ENCODE peak calls at places on chromosomes 11 and 22, in eight cellular contexts. One of them, this sample, is unnamed.

GRCh38 chr22:40190501-40190900 is 12.8 kb downstream of the TNRC6B start:
- DNase-seq in stimulated activated CD8-positive, alpha-beta memory T cell treated with anti-CD3 and anti-CD28 coated beads, Interleukin-2, amount 100 ng/mL, for 48 hours: no peak
- DNase-seq in amniotic stem cell: no peak
- DNase-seq in stimulated activated CD4-positive, alpha-beta T cell treated with anti-CD3 and anti-CD28 coated beads, Interleukin-4, amount 100 ng/mL, for 4 hours: no peak
- DNase-seq in spleen: no peak
- DNase-seq in NCI-H1417: no peak
- DNase-seq in NCI-H510A treated with DMSO at 0.1 percent for 48 hours: no peak
- DNase-seq in NCI-H460: no peak
- DNase-seq in this sample: no peak

GRCh38 chr22:16568425-16568758 is 24.2 kb downstream of the CCT8L2 start:
- DNase-seq in NCI-H460: no peak
- DNase-seq in NCI-H1417: no peak
- DNase-seq in stimulated activated CD4-positive, alpha-beta T cell treated with anti-CD3 and anti-CD28 coated beads, Interleukin-4, amount 100 ng/mL, for 4 hours: no peak
- DNase-seq in NCI-H510A treated with DMSO at 0.1 percent for 48 hours: no peak
- DNase-seq in stimulated activated CD8-positive, alpha-beta memory T cell treated with anti-CD3 and anti-CD28 coated beads, Interleukin-2, amount 100 ng/mL, for 48 hours: no peak
- DNase-seq in amniotic stem cell: no peak
- DNase-seq in spleen: no peak
- DNase-seq in this sample: no peak

GRCh38 chr11:101583180-101584128 is at the start of gene TRPC6:
- DNase-seq in spleen: peak; percentile 72
- DNase-seq in stimulated activated CD4-positive, alpha-beta T cell treated with anti-CD3 and anti-CD28 coated beads, Interleukin-4, amount 100 ng/mL, for 4 hours: no peak
- DNase-seq in NCI-H1417: peak; percentile 9
- DNase-seq in NCI-H460: peak; percentile 30
- DNase-seq in stimulated activated CD8-positive, alpha-beta memory T cell treated with anti-CD3 and anti-CD28 coated beads, Interleukin-2, amount 100 ng/mL, for 48 hours: no peak
- DNase-seq in amniotic stem cell: no peak
- DNase-seq in NCI-H510A treated with DMSO at 0.1 percent for 48 hours: peak; percentile 2
- DNase-seq in this sample: peak; percentile 65

GRCh38 chr11:103294516-103294915 is 185.3 kb downstream of the DYNC2H1 start:
- DNase-seq in spleen: no peak
- DNase-seq in NCI-H1417: no peak
- DNase-seq in NCI-H460: no peak
- DNase-seq in NCI-H510A treated with DMSO at 0.1 percent for 48 hours: no peak
- DNase-seq in stimulated activated CD8-positive, alpha-beta memory T cell treated with anti-CD3 and anti-CD28 coated beads, Interleukin-2, amount 100 ng/mL, for 48 hours: no peak
- DNase-seq in stimulated activated CD4-positive, alpha-beta T cell treated with anti-CD3 and anti-CD28 coated beads, Interleukin-4, amount 100 ng/mL, for 4 hours: no peak
- DNase-seq in amniotic stem cell: no peak
- DNase-seq in this sample: no peak

GRCh38 chr11:75815345-75815983 is 454 bp downstream of the UVRAG start:
- DNase-seq in NCI-H460: peak; percentile 1
- DNase-seq in stimulated activated CD8-positive, alpha-beta memory T cell treated with anti-CD3 and anti-CD28 coated beads, Interleukin-2, amount 100 ng/mL, for 48 hours: no peak
- DNase-seq in NCI-H510A treated with DMSO at 0.1 percent for 48 hours: no peak
- DNase-seq in stimulated activated CD4-positive, alpha-beta T cell treated with anti-CD3 and anti-CD28 coated beads, Interleukin-4, amount 100 ng/mL, for 4 hours: peak; percentile 36
- DNase-seq in amniotic stem cell: no peak
- DNase-seq in spleen: peak; percentile 95
- DNase-seq in NCI-H1417: no peak
- DNase-seq in this sample: no peak

GRCh38 chr11:73228268-73229134 is 10.4 kb downstream of the P2RY2 start:
- DNase-seq in NCI-H1417: no peak
- DNase-seq in stimulated activated CD8-positive, alpha-beta memory T cell treated with anti-CD3 and anti-CD28 coated beads, Interleukin-2, amount 100 ng/mL, for 48 hours: no peak
- DNase-seq in stimulated activated CD4-positive, alpha-beta T cell treated with anti-CD3 and anti-CD28 coated beads, Interleukin-4, amount 100 ng/mL, for 4 hours: no peak
- DNase-seq in amniotic stem cell: no peak
- DNase-seq in NCI-H510A treated with DMSO at 0.1 percent for 48 hours: peak; percentile 71
- DNase-seq in spleen: no peak
- DNase-seq in NCI-H460: no peak
- DNase-seq in this sample: peak; percentile 21

GRCh38 chr11:16350125-16350524 is 6.2 kb downstream of the SOX6 start:
- DNase-seq in stimulated activated CD8-positive, alpha-beta memory T cell treated with anti-CD3 and anti-CD28 coated beads, Interleukin-2, amount 100 ng/mL, for 48 hours: no peak
- DNase-seq in stimulated activated CD4-positive, alpha-beta T cell treated with anti-CD3 and anti-CD28 coated beads, Interleukin-4, amount 100 ng/mL, for 4 hours: no peak
- DNase-seq in NCI-H460: no peak
- DNase-seq in spleen: no peak
- DNase-seq in amniotic stem cell: no peak
- DNase-seq in NCI-H1417: no peak
- DNase-seq in NCI-H510A treated with DMSO at 0.1 percent for 48 hours: no peak
- DNase-seq in this sample: no peak

GRCh38 chr11:111918390-111919256 is at the start of gene C11orf52:
- DNase-seq in stimulated activated CD8-positive, alpha-beta memory T cell treated with anti-CD3 and anti-CD28 coated beads, Interleukin-2, amount 100 ng/mL, for 48 hours: no peak
- DNase-seq in NCI-H460: no peak
- DNase-seq in NCI-H1417: peak; percentile 96
- DNase-seq in spleen: no peak
- DNase-seq in stimulated activated CD4-positive, alpha-beta T cell treated with anti-CD3 and anti-CD28 coated beads, Interleukin-4, amount 100 ng/mL, for 4 hours: no peak
- DNase-seq in NCI-H510A treated with DMSO at 0.1 percent for 48 hours: peak; percentile 97
- DNase-seq in amniotic stem cell: no peak
- DNase-seq in this sample: peak; percentile 82

GRCh38 chr11:126334665-126335462 is 20.6 kb upstream of the ST3GAL4 start:
- DNase-seq in stimulated activated CD8-positive, alpha-beta memory T cell treated with anti-CD3 and anti-CD28 coated beads, Interleukin-2, amount 100 ng/mL, for 48 hours: no peak
- DNase-seq in NCI-H1417: no peak
- DNase-seq in amniotic stem cell: no peak
- DNase-seq in NCI-H460: no peak
- DNase-seq in spleen: peak; percentile 59
- DNase-seq in NCI-H510A treated with DMSO at 0.1 percent for 48 hours: no peak
- DNase-seq in stimulated activated CD4-positive, alpha-beta T cell treated with anti-CD3 and anti-CD28 coated beads, Interleukin-4, amount 100 ng/mL, for 4 hours: no peak
- DNase-seq in this sample: no peak

GRCh38 chr11:125165664-125166346 is 1.3 kb downstream of the PKNOX2 start:
- DNase-seq in NCI-H460: no peak
- DNase-seq in stimulated activated CD4-positive, alpha-beta T cell treated with anti-CD3 and anti-CD28 coated beads, Interleukin-4, amount 100 ng/mL, for 4 hours: no peak
- DNase-seq in amniotic stem cell: no peak
- DNase-seq in NCI-H1417: no peak
- DNase-seq in stimulated activated CD8-positive, alpha-beta memory T cell treated with anti-CD3 and anti-CD28 coated beads, Interleukin-2, amount 100 ng/mL, for 48 hours: no peak
- DNase-seq in spleen: no peak
- DNase-seq in NCI-H510A treated with DMSO at 0.1 percent for 48 hours: no peak
- DNase-seq in this sample: no peak

GRCh38 chr11:69848196-69848595 is 29.0 kb upstream of the FGF3 start:
- DNase-seq in NCI-H460: no peak
- DNase-seq in amniotic stem cell: no peak
- DNase-seq in stimulated activated CD4-positive, alpha-beta T cell treated with anti-CD3 and anti-CD28 coated beads, Interleukin-4, amount 100 ng/mL, for 4 hours: no peak
- DNase-seq in NCI-H1417: no peak
- DNase-seq in spleen: no peak
- DNase-seq in stimulated activated CD8-positive, alpha-beta memory T cell treated with anti-CD3 and anti-CD28 coated beads, Interleukin-2, amount 100 ng/mL, for 48 hours: no peak
- DNase-seq in NCI-H510A treated with DMSO at 0.1 percent for 48 hours: no peak
- DNase-seq in this sample: no peak

GRCh38 chr22:30649430-30650007 is 13.9 kb downstream of the SLC35E4 start:
- DNase-seq in stimulated activated CD8-positive, alpha-beta memory T cell treated with anti-CD3 and anti-CD28 coated beads, Interleukin-2, amount 100 ng/mL, for 48 hours: peak; percentile 82
- DNase-seq in NCI-H510A treated with DMSO at 0.1 percent for 48 hours: no peak
- DNase-seq in stimulated activated CD4-positive, alpha-beta T cell treated with anti-CD3 and anti-CD28 coated beads, Interleukin-4, amount 100 ng/mL, for 4 hours: peak; percentile 92
- DNase-seq in NCI-H460: peak; percentile 28
- DNase-seq in spleen: no peak
- DNase-seq in amniotic stem cell: peak; percentile 70
- DNase-seq in NCI-H1417: no peak
- DNase-seq in this sample: no peak

GRCh38 chr11:92789761-92790160 is 179.7 kb upstream of the MTNR1B start:
- DNase-seq in spleen: no peak
- DNase-seq in stimulated activated CD8-positive, alpha-beta memory T cell treated with anti-CD3 and anti-CD28 coated beads, Interleukin-2, amount 100 ng/mL, for 48 hours: no peak
- DNase-seq in stimulated activated CD4-positive, alpha-beta T cell treated with anti-CD3 and anti-CD28 coated beads, Interleukin-4, amount 100 ng/mL, for 4 hours: no peak
- DNase-seq in NCI-H1417: no peak
- DNase-seq in NCI-H510A treated with DMSO at 0.1 percent for 48 hours: no peak
- DNase-seq in NCI-H460: no peak
- DNase-seq in amniotic stem cell: no peak
- DNase-seq in this sample: no peak

GRCh38 chr11:11381471-11382100 is 28.5 kb upstream of the CSNK2A3 start:
- DNase-seq in NCI-H1417: no peak
- DNase-seq in spleen: no peak
- DNase-seq in NCI-H510A treated with DMSO at 0.1 percent for 48 hours: no peak
- DNase-seq in NCI-H460: no peak
- DNase-seq in amniotic stem cell: no peak
- DNase-seq in stimulated activated CD8-positive, alpha-beta memory T cell treated with anti-CD3 and anti-CD28 coated beads, Interleukin-2, amount 100 ng/mL, for 48 hours: no peak
- DNase-seq in stimulated activated CD4-positive, alpha-beta T cell treated with anti-CD3 and anti-CD28 coated beads, Interleukin-4, amount 100 ng/mL, for 4 hours: no peak
- DNase-seq in this sample: no peak

GRCh38 chr11:120244476-120244875 is 4.5 kb downstream of the POU2F3 start:
- DNase-seq in NCI-H1417: no peak
- DNase-seq in NCI-H460: no peak
- DNase-seq in spleen: peak; percentile 16
- DNase-seq in NCI-H510A treated with DMSO at 0.1 percent for 48 hours: no peak
- DNase-seq in stimulated activated CD4-positive, alpha-beta T cell treated with anti-CD3 and anti-CD28 coated beads, Interleukin-4, amount 100 ng/mL, for 4 hours: no peak
- DNase-seq in amniotic stem cell: no peak
- DNase-seq in stimulated activated CD8-positive, alpha-beta memory T cell treated with anti-CD3 and anti-CD28 coated beads, Interleukin-2, amount 100 ng/mL, for 48 hours: no peak
- DNase-seq in this sample: no peak

GRCh38 chr22:25404923-25405853 is 159.3 kb upstream of the GRK3 start:
- DNase-seq in stimulated activated CD8-positive, alpha-beta memory T cell treated with anti-CD3 and anti-CD28 coated beads, Interleukin-2, amount 100 ng/mL, for 48 hours: peak; percentile 49
- DNase-seq in NCI-H460: peak; percentile 44
- DNase-seq in NCI-H510A treated with DMSO at 0.1 percent for 48 hours: no peak
- DNase-seq in spleen: peak; percentile 95
- DNase-seq in stimulated activated CD4-positive, alpha-beta T cell treated with anti-CD3 and anti-CD28 coated beads, Interleukin-4, amount 100 ng/mL, for 4 hours: peak; percentile 61
- DNase-seq in amniotic stem cell: peak; percentile 19
- DNase-seq in NCI-H1417: peak; percentile 20
- DNase-seq in this sample: peak; percentile 92

GRCh38 chr11:76935030-76935429 is 74.3 kb downstream of the ACER3 start:
- DNase-seq in amniotic stem cell: no peak
- DNase-seq in NCI-H1417: no peak
- DNase-seq in NCI-H460: no peak
- DNase-seq in stimulated activated CD4-positive, alpha-beta T cell treated with anti-CD3 and anti-CD28 coated beads, Interleukin-4, amount 100 ng/mL, for 4 hours: no peak
- DNase-seq in stimulated activated CD8-positive, alpha-beta memory T cell treated with anti-CD3 and anti-CD28 coated beads, Interleukin-2, amount 100 ng/mL, for 48 hours: no peak
- DNase-seq in spleen: no peak
- DNase-seq in NCI-H510A treated with DMSO at 0.1 percent for 48 hours: no peak
- DNase-seq in this sample: no peak

GRCh38 chr11:71580057-71581003 is 2.3 kb downstream of the KRTAP5-11 start:
- DNase-seq in NCI-H1417: peak; percentile 56
- DNase-seq in amniotic stem cell: peak; percentile 8
- DNase-seq in stimulated activated CD8-positive, alpha-beta memory T cell treated with anti-CD3 and anti-CD28 coated beads, Interleukin-2, amount 100 ng/mL, for 48 hours: peak; percentile 7
- DNase-seq in NCI-H460: peak; percentile 39
- DNase-seq in spleen: no peak
- DNase-seq in NCI-H510A treated with DMSO at 0.1 percent for 48 hours: peak; percentile 60
- DNase-seq in stimulated activated CD4-positive, alpha-beta T cell treated with anti-CD3 and anti-CD28 coated beads, Interleukin-4, amount 100 ng/mL, for 4 hours: peak; percentile 6
- DNase-seq in this sample: no peak

GRCh38 chr22:22593964-22594656 is 35.0 kb upstream of the PRAME start:
- DNase-seq in stimulated activated CD4-positive, alpha-beta T cell treated with anti-CD3 and anti-CD28 coated beads, Interleukin-4, amount 100 ng/mL, for 4 hours: peak; percentile 38
- DNase-seq in stimulated activated CD8-positive, alpha-beta memory T cell treated with anti-CD3 and anti-CD28 coated beads, Interleukin-2, amount 100 ng/mL, for 48 hours: peak; percentile 37
- DNase-seq in spleen: peak; percentile 83
- DNase-seq in NCI-H460: peak; percentile 23
- DNase-seq in amniotic stem cell: no peak
- DNase-seq in NCI-H510A treated with DMSO at 0.1 percent for 48 hours: peak; percentile 8
- DNase-seq in NCI-H1417: peak; percentile 48
- DNase-seq in this sample: no peak

GRCh38 chr11:65743928-65744698 is 23.5 kb upstream of the RNASEH2C start:
- DNase-seq in NCI-H1417: no peak
- DNase-seq in amniotic stem cell: no peak
- DNase-seq in NCI-H460: peak; percentile 46
- DNase-seq in stimulated activated CD8-positive, alpha-beta memory T cell treated with anti-CD3 and anti-CD28 coated beads, Interleukin-2, amount 100 ng/mL, for 48 hours: peak; percentile 13
- DNase-seq in NCI-H510A treated with DMSO at 0.1 percent for 48 hours: peak; percentile 38
- DNase-seq in spleen: no peak
- DNase-seq in stimulated activated CD4-positive, alpha-beta T cell treated with anti-CD3 and anti-CD28 coated beads, Interleukin-4, amount 100 ng/mL, for 4 hours: no peak
- DNase-seq in this sample: no peak

GRCh38 chr11:67996622-67997459 is 7.1 kb downstream of the UNC93B1 start:
- DNase-seq in amniotic stem cell: no peak
- DNase-seq in stimulated activated CD8-positive, alpha-beta memory T cell treated with anti-CD3 and anti-CD28 coated beads, Interleukin-2, amount 100 ng/mL, for 48 hours: peak; percentile 41
- DNase-seq in stimulated activated CD4-positive, alpha-beta T cell treated with anti-CD3 and anti-CD28 coated beads, Interleukin-4, amount 100 ng/mL, for 4 hours: no peak
- DNase-seq in NCI-H510A treated with DMSO at 0.1 percent for 48 hours: no peak
- DNase-seq in spleen: peak; percentile 89
- DNase-seq in NCI-H1417: peak; percentile 4
- DNase-seq in NCI-H460: peak; percentile 79
- DNase-seq in this sample: peak; percentile 91

GRCh38 chr22:21940521-21940920 is 12.1 kb downstream of the PPM1F start:
- DNase-seq in stimulated activated CD4-positive, alpha-beta T cell treated with anti-CD3 and anti-CD28 coated beads, Interleukin-4, amount 100 ng/mL, for 4 hours: no peak
- DNase-seq in NCI-H460: no peak
- DNase-seq in spleen: no peak
- DNase-seq in NCI-H1417: no peak
- DNase-seq in stimulated activated CD8-positive, alpha-beta memory T cell treated with anti-CD3 and anti-CD28 coated beads, Interleukin-2, amount 100 ng/mL, for 48 hours: no peak
- DNase-seq in amniotic stem cell: no peak
- DNase-seq in NCI-H510A treated with DMSO at 0.1 percent for 48 hours: no peak
- DNase-seq in this sample: no peak

GRCh38 chr22:41902932-41903421 is 11.9 kb downstream of the SHISA8 start:
- DNase-seq in NCI-H1417: no peak
- DNase-seq in spleen: no peak
- DNase-seq in stimulated activated CD8-positive, alpha-beta memory T cell treated with anti-CD3 and anti-CD28 coated beads, Interleukin-2, amount 100 ng/mL, for 48 hours: no peak
- DNase-seq in NCI-H460: no peak
- DNase-seq in stimulated activated CD4-positive, alpha-beta T cell treated with anti-CD3 and anti-CD28 coated beads, Interleukin-4, amount 100 ng/mL, for 4 hours: no peak
- DNase-seq in NCI-H510A treated with DMSO at 0.1 percent for 48 hours: no peak
- DNase-seq in amniotic stem cell: no peak
- DNase-seq in this sample: no peak

GRCh38 chr11:79940976-79941735 is 500.3 kb upstream of the TENM4 start:
- DNase-seq in spleen: no peak
- DNase-seq in stimulated activated CD4-positive, alpha-beta T cell treated with anti-CD3 and anti-CD28 coated beads, Interleukin-4, amount 100 ng/mL, for 4 hours: no peak
- DNase-seq in NCI-H460: no peak
- DNase-seq in NCI-H1417: peak; percentile 24
- DNase-seq in amniotic stem cell: no peak
- DNase-seq in stimulated activated CD8-positive, alpha-beta memory T cell treated with anti-CD3 and anti-CD28 coated beads, Interleukin-2, amount 100 ng/mL, for 48 hours: no peak
- DNase-seq in NCI-H510A treated with DMSO at 0.1 percent for 48 hours: no peak
- DNase-seq in this sample: no peak

GRCh38 chr11:69664901-69665300 is 10.3 kb downstream of the LTO1 start:
- DNase-seq in NCI-H510A treated with DMSO at 0.1 percent for 48 hours: no peak
- DNase-seq in NCI-H1417: no peak
- DNase-seq in amniotic stem cell: no peak
- DNase-seq in stimulated activated CD4-positive, alpha-beta T cell treated with anti-CD3 and anti-CD28 coated beads, Interleukin-4, amount 100 ng/mL, for 4 hours: no peak
- DNase-seq in spleen: peak; percentile 23
- DNase-seq in stimulated activated CD8-positive, alpha-beta memory T cell treated with anti-CD3 and anti-CD28 coated beads, Interleukin-2, amount 100 ng/mL, for 48 hours: no peak
- DNase-seq in NCI-H460: no peak
- DNase-seq in this sample: peak; percentile 46

GRCh38 chr11:507727-508515 is 879 bp upstream of the RNH1 start:
- DNase-seq in NCI-H460: no peak
- DNase-seq in stimulated activated CD4-positive, alpha-beta T cell treated with anti-CD3 and anti-CD28 coated beads, Interleukin-4, amount 100 ng/mL, for 4 hours: no peak
- DNase-seq in NCI-H510A treated with DMSO at 0.1 percent for 48 hours: no peak
- DNase-seq in NCI-H1417: no peak
- DNase-seq in amniotic stem cell: no peak
- DNase-seq in spleen: peak; percentile 80
- DNase-seq in stimulated activated CD8-positive, alpha-beta memory T cell treated with anti-CD3 and anti-CD28 coated beads, Interleukin-2, amount 100 ng/mL, for 48 hours: no peak
- DNase-seq in this sample: no peak

GRCh38 chr11:47615249-47615648 is 21.0 kb upstream of the C1QTNF4 start:
- DNase-seq in NCI-H1417: no peak
- DNase-seq in NCI-H460: no peak
- DNase-seq in NCI-H510A treated with DMSO at 0.1 percent for 48 hours: no peak
- DNase-seq in stimulated activated CD8-positive, alpha-beta memory T cell treated with anti-CD3 and anti-CD28 coated beads, Interleukin-2, amount 100 ng/mL, for 48 hours: no peak
- DNase-seq in spleen: no peak
- DNase-seq in stimulated activated CD4-positive, alpha-beta T cell treated with anti-CD3 and anti-CD28 coated beads, Interleukin-4, amount 100 ng/mL, for 4 hours: no peak
- DNase-seq in amniotic stem cell: no peak
- DNase-seq in this sample: no peak

GRCh38 chr11:66491315-66491935 is 11.2 kb downstream of the DPP3 start:
- DNase-seq in stimulated activated CD8-positive, alpha-beta memory T cell treated with anti-CD3 and anti-CD28 coated beads, Interleukin-2, amount 100 ng/mL, for 48 hours: no peak
- DNase-seq in spleen: no peak
- DNase-seq in NCI-H1417: no peak
- DNase-seq in amniotic stem cell: no peak
- DNase-seq in stimulated activated CD4-positive, alpha-beta T cell treated with anti-CD3 and anti-CD28 coated beads, Interleukin-4, amount 100 ng/mL, for 4 hours: no peak
- DNase-seq in NCI-H460: no peak
- DNase-seq in NCI-H510A treated with DMSO at 0.1 percent for 48 hours: no peak
- DNase-seq in this sample: no peak

This sample was measured in upper lobe of right lung.